ENCODE peak calls at places on chromosomes 2 and 18, in eight cellular contexts. L is astrocyte of the spinal cord, D is HepG2, K is Calu3, A is T-helper 2 cell, E is ascending aorta, H is NCI-H1092, R is T-helper 9 cell. S is an unnamed sample.

GRCh38 chr2:10544252-10544651 is 96.1 kb upstream of the ODC1 start:
- DNase-seq in L (no peak), D (no peak), K (no peak), A (peak; percentile 74), E (no peak), H (no peak), R (peak; percentile 38), S (no peak)

GRCh38 chr2:82795446-82795845 is 1663.6 kb downstream of the SUCLG1 start:
- DNase-seq in L (peak; percentile 61), D (no peak), K (peak; percentile 7), A (no peak), E (no peak), H (no peak), R (no peak), S (peak; percentile 81)

GRCh38 chr18:28511421-28511821 is 334.5 kb upstream of the CDH2 start:
- DNase-seq in L (peak; percentile 35), D (no peak), K (no peak), A (no peak), E (no peak), H (no peak), R (no peak), S (peak; percentile 67)

GRCh38 chr2:83844490-83844889 is 614.6 kb downstream of the SUCLG1 start:
- DNase-seq in L (no peak), D (no peak), K (no peak), A (no peak), E (no peak), H (no peak), R (no peak), S (peak; percentile 4)

GRCh38 chr2:42421157-42421485 is 60.1 kb upstream of the COX7A2L start:
- DNase-seq in L (no peak), D (no peak), K (no peak), A (no peak), E (no peak), H (no peak), R (no peak), S (no peak)

GRCh38 chr2:80737047-80737446 is 432.5 kb upstream of the LRRTM1 start:
- DNase-seq in L (no peak), D (no peak), K (no peak), A (no peak), E (no peak), H (no peak), R (no peak), S (no peak)

GRCh38 chr18:13831864-13832508 is 8.0 kb downstream of the MC5R start:
- DNase-seq in L (no peak), D (peak; percentile 36), K (no peak), A (no peak), E (no peak), H (no peak), R (no peak), S (peak; percentile 72)

GRCh38 chr2:72996152-72996502 is 75.4 kb downstream of the SFXN5 start:
- DNase-seq in L (no peak), D (no peak), K (no peak), A (no peak), E (peak; percentile 39), H (no peak), R (no peak), S (no peak)

GRCh38 chr2:205091411-205091810 is 546.1 kb downstream of the PARD3B start:
- DNase-seq in L (no peak), D (no peak), K (no peak), A (no peak), E (no peak), H (no peak), R (no peak), S (no peak)

GRCh38 chr2:108324531-108325256 is 36.0 kb downstream of the SULT1C2 start:
- DNase-seq in L (peak; percentile 57), D (no peak), K (no peak), A (no peak), E (no peak), H (no peak), R (no peak), S (peak; percentile 46)

GRCh38 chr2:237717366-237718276 is 81.0 kb upstream of the RBM44 start:
- DNase-seq in L (no peak), D (no peak), K (no peak), A (no peak), E (peak; percentile 58), H (no peak), R (no peak), S (no peak)

GRCh38 chr2:208648368-208648767 is 241.8 kb downstream of the PTH2R start:
- DNase-seq in L (no peak), D (no peak), K (no peak), A (no peak), E (no peak), H (no peak), R (no peak), S (no peak)

GRCh38 chr2:200379481-200380120 is 73.1 kb downstream of the SPATS2L start:
- DNase-seq in L (no peak), D (no peak), K (no peak), A (no peak), E (no peak), H (no peak), R (no peak), S (no peak)

GRCh38 chr2:137921062-137921461 is 43.2 kb upstream of the HNMT start:
- DNase-seq in L (no peak), D (no peak), K (no peak), A (no peak), E (no peak), H (no peak), R (no peak), S (no peak)

GRCh38 chr2:118242216-118242615 is 153.9 kb downstream of the INSIG2 start:
- DNase-seq in L (peak; percentile 29), D (no peak), K (peak; percentile 21), A (no peak), E (no peak), H (no peak), R (no peak), S (peak; percentile 96)

GRCh38 chr18:49486617-49486958 is 446 bp downstream of the C18orf32 start:
- DNase-seq in L (peak; percentile 38), D (no peak), K (no peak), A (no peak), E (no peak), H (peak; percentile 9), R (no peak), S (no peak)

GRCh38 chr2:36993841-36994620 is 27.7 kb upstream of the STRN start:
- DNase-seq in L (no peak), D (no peak), K (no peak), A (no peak), E (no peak), H (no peak), R (no peak), S (no peak)

GRCh38 chr18:67300498-67300897 is 216.0 kb downstream of the DSEL start:
- DNase-seq in L (no peak), D (no peak), K (no peak), A (no peak), E (no peak), H (no peak), R (peak; percentile 4), S (no peak)

GRCh38 chr2:28161466-28161865 is 231.2 kb upstream of the FOSL2 start:
- DNase-seq in L (no peak), D (no peak), K (no peak), A (no peak), E (no peak), H (no peak), R (no peak), S (no peak)

GRCh38 chr2:105404736-105405135 is 5.9 kb upstream of the FHL2 start:
- DNase-seq in L (no peak), D (no peak), K (no peak), A (no peak), E (no peak), H (no peak), R (no peak), S (no peak)

GRCh38 chr2:37223131-37223530 is 8.3 kb downstream of the CEBPZ start:
- DNase-seq in L (no peak), D (no peak), K (no peak), A (no peak), E (no peak), H (no peak), R (no peak), S (no peak)

GRCh38 chr2:134408791-134409190 is 154.9 kb downstream of the MGAT5 start:
- DNase-seq in L (no peak), D (no peak), K (no peak), A (no peak), E (no peak), H (no peak), R (no peak), S (peak; percentile 64)

GRCh38 chr2:85213893-85214512 is 80.8 kb downstream of the TCF7L1 start:
- DNase-seq in L (no peak), D (no peak), K (no peak), A (no peak), E (peak; percentile 55), H (no peak), R (no peak), S (no peak)

GRCh38 chr2:30979822-30980245 is 158.4 kb downstream of the GALNT14 start:
- DNase-seq in L (peak; percentile 15), D (no peak), K (peak; percentile 42), A (no peak), E (peak; percentile 93), H (no peak), R (no peak), S (peak; percentile 84)

GRCh38 chr2:34365937-34366336 is 766.8 kb upstream of the FAM98A start:
- DNase-seq in L (peak; percentile 0), D (no peak), K (no peak), A (no peak), E (no peak), H (no peak), R (no peak), S (no peak)

GRCh38 chr18:27599202-27599829 is 414.2 kb upstream of the CHST9 start:
- DNase-seq in L (peak; percentile 41), D (peak; percentile 40), K (peak; percentile 70), A (no peak), E (no peak), H (peak; percentile 35), R (no peak), S (peak; percentile 68)

GRCh38 chr2:130349174-130349573 is 6.5 kb downstream of the IMP4 start:
- DNase-seq in L (no peak), D (no peak), K (no peak), A (no peak), E (no peak), H (no peak), R (no peak), S (no peak)

GRCh38 chr18:73296686-73297085 is 428.9 kb upstream of the NETO1 start:
- DNase-seq in L (peak; percentile 4), D (no peak), K (peak; percentile 17), A (no peak), E (no peak), H (no peak), R (no peak), S (peak; percentile 90)

GRCh38 chr2:210169871-210170441 is 1.3 kb downstream of the KANSL1L start:
- DNase-seq in L (peak; percentile 80), D (peak; percentile 13), K (no peak), A (no peak), E (no peak), H (no peak), R (no peak), S (peak; percentile 36)

GRCh38 chr18:23036611-23037259 is 98.5 kb upstream of the CABLES1 start:
- DNase-seq in L (no peak), D (no peak), K (no peak), A (no peak), E (no peak), H (no peak), R (no peak), S (no peak)

GRCh38 chr2:165114345-165114943 is 89.4 kb downstream of the SCN3A start:
- DNase-seq in L (peak; percentile 70), D (peak; percentile 11), K (peak; percentile 3), A (no peak), E (no peak), H (no peak), R (no peak), S (peak; percentile 71)

GRCh38 chr2:41965886-41966285 is 81.9 kb upstream of the PKDCC start:
- DNase-seq in L (peak; percentile 52), D (no peak), K (no peak), A (no peak), E (peak; percentile 86), H (no peak), R (no peak), S (no peak)

GRCh38 chr18:44939037-44939665 is 258.5 kb downstream of the SETBP1 start:
- DNase-seq in L (no peak), D (no peak), K (no peak), A (no peak), E (no peak), H (no peak), R (no peak), S (peak; percentile 12)

S was measured in PC-3.